ENCODE peak calls at places on chromosome 19, in eight cellular contexts. A is transverse colon, V is GM12892, J is spleen, H is breast epithelium, I is Panc1, Z is GM23338, Y is suprapubic skin. R is an unnamed sample.

GRCh38 chr19:4473708-4474503 is 1.8 kb downstream of the HDGFL2 start:
- DNase-seq in A (no peak), V (no peak), J (no peak), H (no peak), I (no peak), Z (peak), Y (no peak), R (no peak)

GRCh38 chr19:11261431-11261901 is 858 bp downstream of the DOCK6 start:
- DNase-seq in A (no peak), V (peak), J (no peak), H (no peak), I (no peak), Z (peak), Y (no peak), R (no peak)

GRCh38 chr19:39263912-39264305 is 4.3 kb upstream of the IFNL2 start:
- DNase-seq in A (no peak), V (no peak), J (peak), H (no peak), I (no peak), Z (peak), Y (no peak), R (no peak)

GRCh38 chr19:34732548-34733255 is 1.3 kb upstream of the ZNF181 start:
- DNase-seq in A (peak), V (peak), J (no peak), H (no peak), I (no peak), Z (peak), Y (no peak), R (no peak)

GRCh38 chr19:57686727-57687126 is 5.0 kb downstream of the ZNF551 start:
- DNase-seq in A (no peak), V (no peak), J (no peak), H (no peak), I (no peak), Z (no peak), Y (no peak), R (no peak)

GRCh38 chr19:23460656-23461055 is 65.4 kb upstream of the ZNF91 start:
- DNase-seq in A (no peak), V (no peak), J (no peak), H (no peak), I (no peak), Z (no peak), Y (no peak), R (no peak)

GRCh38 chr19:55635856-55636440 is 4.9 kb upstream of the ZNF580 start:
- DNase-seq in A (no peak), V (no peak), J (no peak), H (no peak), I (no peak), Z (no peak), Y (no peak), R (no peak)

GRCh38 chr19:1855040-1855827 is 7.0 kb upstream of the REXO1 start:
- DNase-seq in A (peak), V (peak), J (peak), H (peak), I (no peak), Z (peak), Y (peak), R (peak)

GRCh38 chr19:38394488-38394887 is 6.0 kb downstream of the SPRED3 start:
- DNase-seq in A (no peak), V (peak), J (peak), H (no peak), I (no peak), Z (peak), Y (no peak), R (peak)

GRCh38 chr19:49690656-49691242 is at the start of gene CPT1C:
- DNase-seq in A (peak), V (peak), J (peak), H (peak), I (no peak), Z (peak), Y (peak), R (peak)

GRCh38 chr19:13208131-13208963 is 58.1 kb downstream of the IER2 start:
- DNase-seq in A (peak), V (peak), J (peak), H (no peak), I (no peak), Z (no peak), Y (no peak), R (peak)

GRCh38 chr19:57362419-57362818 is 932 bp upstream of the TRAPPC2B start:
- DNase-seq in A (no peak), V (no peak), J (no peak), H (no peak), I (no peak), Z (no peak), Y (no peak), R (no peak)

GRCh38 chr19:20616071-20616470 is 45.3 kb downstream of the ZNF626 start:
- DNase-seq in A (no peak), V (no peak), J (no peak), H (no peak), I (no peak), Z (no peak), Y (no peak), R (no peak)

GRCh38 chr19:20607943-20608342 is 42.4 kb upstream of the ZNF737 start:
- DNase-seq in A (no peak), V (no peak), J (no peak), H (no peak), I (no peak), Z (no peak), Y (no peak), R (no peak)

GRCh38 chr19:20611866-20612265 is 46.3 kb upstream of the ZNF737 start:
- DNase-seq in A (no peak), V (no peak), J (no peak), H (no peak), I (no peak), Z (no peak), Y (no peak), R (no peak)

GRCh38 chr19:20612711-20613316 is 47.2 kb upstream of the ZNF737 start:
- DNase-seq in A (no peak), V (no peak), J (no peak), H (no peak), I (no peak), Z (no peak), Y (no peak), R (no peak)
- TF ChIP-seq POLR2AphosphoS5 in A (no peak), V (no peak), J (no peak), H (no peak), I (no peak), Z (no peak), Y (no peak), R (no peak)

DNA sequence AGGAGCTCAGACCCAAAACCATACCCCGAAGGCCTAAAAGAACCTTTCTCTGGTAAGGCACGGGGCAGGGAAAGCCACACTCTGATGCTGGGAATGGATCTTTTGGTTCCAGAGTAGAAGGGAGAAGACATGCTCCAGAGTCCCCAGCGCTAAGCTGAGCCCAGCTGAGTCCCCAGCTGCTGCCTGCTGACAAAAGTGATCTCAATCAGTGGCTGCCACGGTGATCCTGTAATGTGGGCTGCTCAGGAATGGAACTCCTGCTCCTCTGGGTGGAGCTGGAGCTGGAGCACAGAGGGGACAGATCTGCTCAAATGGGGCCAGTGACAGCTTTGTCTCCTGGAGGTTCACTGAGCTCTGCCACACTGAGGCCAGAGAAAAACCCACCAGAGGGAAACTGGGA is 70.5 kb downstream of the MLLT1 start:
- DNase-seq in A (no peak), V (no peak), J (no peak), H (no peak), I (no peak), Z (no peak), Y (no peak), R (no peak)
- TF ChIP-seq POLR2AphosphoS5 in A (no peak), V (no peak), J (no peak), H (no peak), I (no peak), Z (no peak), Y (no peak), R (no peak)

DNA sequence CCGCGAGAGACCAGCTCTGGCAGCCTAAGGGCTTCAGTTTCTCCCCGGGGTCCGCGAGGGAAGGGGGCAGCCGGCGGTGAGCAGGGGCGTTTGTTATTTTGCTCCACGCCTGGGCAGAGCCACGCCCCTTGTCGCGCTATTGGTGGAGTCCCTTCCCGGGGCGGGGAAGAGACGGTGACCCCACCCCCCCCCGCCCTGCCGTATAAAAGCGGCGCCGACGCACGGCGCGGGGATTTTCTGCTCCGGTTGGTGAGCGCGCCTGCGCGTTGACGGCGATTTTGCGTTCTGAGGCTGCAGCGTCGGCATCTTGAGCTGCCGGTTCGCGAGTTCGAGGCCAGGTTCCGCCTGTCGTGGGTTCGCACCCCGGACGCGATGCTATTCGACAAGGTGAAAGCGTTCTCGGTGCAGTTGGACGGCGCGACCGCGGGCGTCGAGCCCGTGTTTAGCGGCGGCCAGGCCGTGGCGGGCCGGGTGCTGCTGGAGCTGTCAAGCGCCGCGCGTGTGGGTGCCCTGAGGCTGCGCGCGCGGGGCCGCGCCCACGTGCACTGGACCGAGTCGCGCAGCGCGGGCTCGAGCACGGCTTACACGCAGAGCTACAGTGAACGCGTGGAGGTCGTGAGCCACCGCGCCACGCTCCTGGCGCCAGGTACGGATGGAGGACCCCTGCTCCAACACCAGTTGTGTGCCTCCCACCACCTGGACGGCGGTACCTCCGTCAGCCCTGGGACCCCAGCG is at the start of gene ARRDC2:
- DNase-seq in A (peak), V (peak), J (peak), H (peak), I (no peak), Z (peak), Y (peak), R (peak)
- TF ChIP-seq POLR2AphosphoS5 in A (peak), V (no peak), J (peak), H (peak), I (peak), Z (peak), Y (no peak), R (peak)

GRCh38 chr19:21824679-21825078 is 11.3 kb downstream of the ZNF43 start:
- DNase-seq in A (no peak), V (no peak), J (no peak), H (no peak), I (no peak), Z (no peak), Y (no peak), R (no peak)
- TF ChIP-seq POLR2AphosphoS5 in A (no peak), V (no peak), J (no peak), H (no peak), I (no peak), Z (no peak), Y (no peak), R (no peak)

GRCh38 chr19:17353386-17353785 is 16.0 kb downstream of the GTPBP3 start:
- DNase-seq in A (no peak), V (no peak), J (no peak), H (no peak), I (no peak), Z (no peak), Y (no peak), R (no peak)

GRCh38 chr19:17359905-17360800 is 17.0 kb downstream of the PLVAP start:
- DNase-seq in A (no peak), V (no peak), J (no peak), H (no peak), I (no peak), Z (no peak), Y (no peak), R (no peak)

GRCh38 chr19:17357078-17357666 is 19.8 kb downstream of the GTPBP3 start:
- DNase-seq in A (no peak), V (no peak), J (no peak), H (no peak), I (no peak), Z (no peak), Y (no peak), R (no peak)

GRCh38 chr19:17357724-17358123 is 19.4 kb downstream of the PLVAP start:
- DNase-seq in A (no peak), V (no peak), J (peak), H (no peak), I (no peak), Z (no peak), Y (no peak), R (no peak)

GRCh38 chr19:17358395-17358794 is 18.7 kb downstream of the PLVAP start:
- DNase-seq in A (no peak), V (no peak), J (peak), H (no peak), I (no peak), Z (no peak), Y (no peak), R (no peak)
- TF ChIP-seq POLR2AphosphoS5 in A (no peak), V (no peak), J (peak), H (no peak), I (no peak), Z (no peak), Y (no peak), R (no peak)

DNA sequence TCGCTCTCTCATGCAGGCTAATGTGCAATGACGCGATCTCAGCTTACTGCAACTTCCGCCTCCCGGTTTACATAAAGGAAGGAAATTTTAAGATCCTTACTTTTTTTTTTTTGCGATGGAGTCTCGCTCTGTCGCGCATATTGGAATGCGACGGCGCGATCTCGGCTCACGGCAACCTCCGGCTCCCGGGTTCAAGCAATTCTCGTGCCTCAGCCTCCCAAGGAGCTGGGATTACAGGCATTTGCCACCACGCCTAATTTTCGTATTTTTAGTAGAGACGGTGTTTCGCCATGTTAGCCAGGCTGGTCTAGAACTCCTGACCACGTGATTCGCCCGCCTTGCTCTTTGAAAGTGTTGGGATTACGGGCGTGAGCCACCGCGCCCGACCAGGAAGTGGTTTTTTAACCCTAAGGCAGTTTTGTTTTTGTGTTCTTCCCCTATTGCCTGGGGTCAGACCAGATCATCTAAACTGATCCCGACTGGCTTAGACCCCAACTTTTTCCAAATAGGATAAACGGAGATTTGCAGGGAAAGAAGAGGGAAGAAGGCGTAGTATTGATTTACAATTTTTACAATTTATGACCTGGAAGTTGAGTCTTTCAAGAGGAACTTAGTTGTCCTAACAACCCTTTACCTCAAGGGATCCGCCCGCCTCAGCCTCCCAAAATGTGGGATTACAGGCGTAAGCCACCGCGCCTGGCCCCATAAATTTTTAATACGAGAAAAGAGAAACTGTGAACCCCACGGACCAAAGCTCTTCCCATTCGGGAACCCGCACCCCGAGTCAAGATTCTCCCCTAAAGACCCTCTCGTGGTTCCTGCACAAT is 142.0 kb downstream of the ZNF737 start:
- DNase-seq in A (peak), V (no peak), J (peak), H (peak), I (peak), Z (peak), Y (peak), R (no peak)
- TF ChIP-seq POLR2AphosphoS5 in A (peak), V (no peak), J (peak), H (no peak), I (no peak), Z (peak), Y (no peak), R (no peak)

GRCh38 chr19:48479686-48480085 is 10.5 kb downstream of the CYTH2 start:
- DNase-seq in A (no peak), V (no peak), J (no peak), H (no peak), I (no peak), Z (peak), Y (no peak), R (no peak)
- TF ChIP-seq POLR2AphosphoS5 in A (no peak), V (peak), J (peak), H (no peak), I (no peak), Z (no peak), Y (no peak), R (no peak)

GRCh38 chr19:47760632-47760999 is 15.3 kb downstream of the NOP53 start:
- DNase-seq in A (no peak), V (no peak), J (no peak), H (no peak), I (no peak), Z (no peak), Y (no peak), R (no peak)
- TF ChIP-seq POLR2AphosphoS5 in A (no peak), V (peak), J (no peak), H (no peak), I (no peak), Z (no peak), Y (no peak), R (no peak)

R was measured in endothelial cell of umbilical vein.